ENCODE peak calls at places on chromosomes 13 and 19, in ten cellular contexts. One of them, this sample, is unnamed.

GRCh38 chr13:44052843-44053607 is 173.3 kb downstream of the LACC1 start:
- DNase-seq in EL: peak
- DNase-seq in Caco-2: peak
- DNase-seq in mucosa of gallbladder: peak
- DNase-seq in cardiac muscle cell: peak
- DNase-seq in NCI-H82: no peak
- DNase-seq in stimulated activated naive CD4-positive, alpha-beta T cell treated with Interleukin-2 at 50 U/mL for 16 hours: no peak
- DNase-seq in KG1: no peak
- DNase-seq in dermis blood vessel endothelial cell: no peak
- DNase-seq in activated naive CD4-positive, alpha-beta T cell: no peak
- DNase-seq in this sample: peak

GRCh38 chr13:109699628-109700071 is 86.7 kb downstream of the IRS2 start:
- DNase-seq in EL: no peak
- DNase-seq in Caco-2: no peak
- DNase-seq in mucosa of gallbladder: no peak
- DNase-seq in cardiac muscle cell: no peak
- DNase-seq in NCI-H82: no peak
- DNase-seq in stimulated activated naive CD4-positive, alpha-beta T cell treated with Interleukin-2 at 50 U/mL for 16 hours: no peak
- DNase-seq in KG1: no peak
- DNase-seq in dermis blood vessel endothelial cell: no peak
- DNase-seq in activated naive CD4-positive, alpha-beta T cell: no peak
- DNase-seq in this sample: no peak

GRCh38 chr13:43054803-43055802 is 31.7 kb downstream of the DNAJC15 start:
- DNase-seq in EL: peak
- DNase-seq in Caco-2: peak
- DNase-seq in mucosa of gallbladder: no peak
- DNase-seq in cardiac muscle cell: peak
- DNase-seq in NCI-H82: peak
- DNase-seq in stimulated activated naive CD4-positive, alpha-beta T cell treated with Interleukin-2 at 50 U/mL for 16 hours: no peak
- DNase-seq in KG1: no peak
- DNase-seq in dermis blood vessel endothelial cell: peak
- DNase-seq in activated naive CD4-positive, alpha-beta T cell: no peak
- DNase-seq in this sample: peak

GRCh38 chr19:16814526-16815100 is 14.6 kb upstream of the SIN3B start:
- DNase-seq in EL: peak
- DNase-seq in Caco-2: no peak
- DNase-seq in mucosa of gallbladder: no peak
- DNase-seq in cardiac muscle cell: peak
- DNase-seq in NCI-H82: no peak
- DNase-seq in stimulated activated naive CD4-positive, alpha-beta T cell treated with Interleukin-2 at 50 U/mL for 16 hours: no peak
- DNase-seq in KG1: no peak
- DNase-seq in dermis blood vessel endothelial cell: peak
- DNase-seq in activated naive CD4-positive, alpha-beta T cell: no peak
- DNase-seq in this sample: no peak

GRCh38 chr13:43258771-43259170 is 235.4 kb downstream of the DNAJC15 start:
- DNase-seq in EL: peak
- DNase-seq in Caco-2: no peak
- DNase-seq in mucosa of gallbladder: no peak
- DNase-seq in cardiac muscle cell: no peak
- DNase-seq in NCI-H82: no peak
- DNase-seq in stimulated activated naive CD4-positive, alpha-beta T cell treated with Interleukin-2 at 50 U/mL for 16 hours: no peak
- DNase-seq in KG1: no peak
- DNase-seq in dermis blood vessel endothelial cell: no peak
- DNase-seq in activated naive CD4-positive, alpha-beta T cell: no peak
- DNase-seq in this sample: no peak

GRCh38 chr13:44093607-44094583 is 214.2 kb downstream of the LACC1 start:
- DNase-seq in EL: no peak
- DNase-seq in Caco-2: no peak
- DNase-seq in mucosa of gallbladder: no peak
- DNase-seq in cardiac muscle cell: peak
- DNase-seq in NCI-H82: no peak
- DNase-seq in stimulated activated naive CD4-positive, alpha-beta T cell treated with Interleukin-2 at 50 U/mL for 16 hours: no peak
- DNase-seq in KG1: no peak
- DNase-seq in dermis blood vessel endothelial cell: no peak
- DNase-seq in activated naive CD4-positive, alpha-beta T cell: no peak
- DNase-seq in this sample: no peak

GRCh38 chr13:26200811-26201210 is 21.3 kb downstream of the RNF6 start:
- DNase-seq in EL: no peak
- DNase-seq in Caco-2: no peak
- DNase-seq in mucosa of gallbladder: no peak
- DNase-seq in cardiac muscle cell: no peak
- DNase-seq in NCI-H82: no peak
- DNase-seq in stimulated activated naive CD4-positive, alpha-beta T cell treated with Interleukin-2 at 50 U/mL for 16 hours: no peak
- DNase-seq in KG1: no peak
- DNase-seq in dermis blood vessel endothelial cell: no peak
- DNase-seq in activated naive CD4-positive, alpha-beta T cell: no peak
- DNase-seq in this sample: no peak

GRCh38 chr19:8363803-8364771 is at the start of gene ANGPTL4:
- DNase-seq in EL: peak
- DNase-seq in Caco-2: peak
- DNase-seq in mucosa of gallbladder: peak
- DNase-seq in cardiac muscle cell: peak
- DNase-seq in NCI-H82: no peak
- DNase-seq in stimulated activated naive CD4-positive, alpha-beta T cell treated with Interleukin-2 at 50 U/mL for 16 hours: peak
- DNase-seq in KG1: no peak
- DNase-seq in dermis blood vessel endothelial cell: peak
- DNase-seq in activated naive CD4-positive, alpha-beta T cell: no peak
- DNase-seq in this sample: no peak

GRCh38 chr13:24038846-24039330 is 121.6 kb upstream of the SPATA13 start:
- DNase-seq in EL: peak
- DNase-seq in Caco-2: no peak
- DNase-seq in mucosa of gallbladder: no peak
- DNase-seq in cardiac muscle cell: peak
- DNase-seq in NCI-H82: no peak
- DNase-seq in stimulated activated naive CD4-positive, alpha-beta T cell treated with Interleukin-2 at 50 U/mL for 16 hours: no peak
- DNase-seq in KG1: no peak
- DNase-seq in dermis blood vessel endothelial cell: no peak
- DNase-seq in activated naive CD4-positive, alpha-beta T cell: no peak
- DNase-seq in this sample: no peak

This sample was measured in AG09309.